ENCODE peak calls at places on chromosome 12, in eight cellular contexts. R is spleen, X is neural progenitor cell, L is left lung, C is IMR-90, I is uterus, F is stomach, V is endothelial cell of umbilical vein. W is an unnamed sample. For H3K4me1, the result is how much of the 10 kb centered on the place peaks cover.

GRCh38 chr12:96093543-96094196 is 58.3 kb upstream of the LTA4H start:
- DNase-seq in F (no peak), I (no peak), C (no peak), L (no peak), R (no peak), X (no peak), V (no peak), W (no peak)

GRCh38 chr12:105724651-105725050 is 394.2 kb downstream of the C12orf75 start:
- DNase-seq in F (no peak), C (no peak), X (no peak), L (no peak), V (no peak), I (no peak), R (no peak), W (no peak)

GRCh38 chr12:6069452-6070093 is 54.9 kb downstream of the VWF start:
- DNase-seq in L (no peak), X (no peak), R (no peak), F (no peak), V (no peak), C (peak), I (no peak), W (no peak)

GRCh38 chr12:31835276-31835882 is 106.6 kb upstream of the AMN1 start:
- DNase-seq in V (peak), I (no peak), C (no peak), X (no peak), F (no peak), R (no peak), L (no peak), W (no peak)

GRCh38 chr12:62868820-62869219 is 66.1 kb downstream of the PPM1H start:
- DNase-seq in L (no peak), I (no peak), F (no peak), V (no peak), R (no peak), C (no peak), X (no peak), W (no peak)

GRCh38 chr12:92927436-92928116 is 1.5 kb downstream of the EEA1 start:
- DNase-seq in L (no peak), F (no peak), R (no peak), V (peak), X (peak), C (peak), I (no peak), W (peak)

GRCh38 chr12:92186038-92186470 is 40.4 kb upstream of the BTG1 start:
- DNase-seq in V (no peak), I (no peak), X (no peak), R (no peak), L (no peak), F (no peak), C (no peak), W (no peak)

GRCh38 chr12:48002773-48003218 is 1.5 kb downstream of the COL2A1 start:
- DNase-seq in V (peak), R (no peak), F (peak), I (no peak), L (no peak), X (peak), C (peak), W (peak)

GRCh38 chr12:86134571-86134970 is 121.6 kb downstream of the MGAT4C start:
- DNase-seq in C (peak), L (no peak), R (no peak), X (no peak), I (no peak), V (no peak), F (no peak), W (peak)

GRCh38 chr12:77120156-77120555 is 54.8 kb upstream of the E2F7 start:
- DNase-seq in V (peak), X (no peak), I (no peak), F (no peak), C (peak), L (no peak), R (no peak), W (peak)

DNA sequence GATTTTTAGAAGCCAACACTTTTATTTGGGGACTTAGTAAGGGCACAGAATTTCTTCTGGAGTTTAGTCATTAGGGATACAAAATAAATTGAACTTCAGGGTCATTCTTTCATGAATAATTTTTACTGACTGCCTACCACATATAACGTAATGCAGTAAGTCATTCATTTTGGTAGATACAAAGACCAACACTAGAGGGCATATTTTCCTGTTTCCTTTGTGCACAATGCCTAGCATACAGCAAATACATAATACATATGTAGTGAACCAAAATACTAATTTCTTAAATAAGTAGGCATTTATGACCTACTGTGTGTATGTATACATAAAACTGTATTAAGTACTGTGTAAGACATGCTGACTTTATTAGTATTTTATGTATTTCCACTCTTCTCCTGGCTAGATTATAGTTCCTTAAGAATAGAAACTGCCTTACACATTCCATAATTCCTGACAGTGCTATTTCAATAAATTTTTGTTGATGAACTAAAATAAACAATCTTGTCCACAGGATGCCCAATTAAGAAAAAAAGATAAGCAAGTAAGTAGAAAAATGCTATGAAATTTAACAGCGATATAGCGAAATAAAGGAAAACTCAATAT is 47.9 kb downstream of the PPP1R12A start:
- DNase-seq in F (no peak), V (peak), X (peak), I (no peak), C (peak), R (no peak), L (no peak), W (peak)
- TF ChIP-seq CTCF in F (no peak), V (peak), X (peak), I (peak), C (peak), R (no peak), L (peak), W (peak)

GRCh38 chr12:54368016-54368708 is 3.9 kb upstream of the GPR84 start:
- DNase-seq in L (no peak), F (no peak), C (no peak), I (no peak), R (no peak), V (no peak), X (no peak), W (no peak)
- H3K27ac ChIP-seq in L (peak), F (no peak), C (peak), I (peak), R (no peak), V (no peak), X (no peak), W (no peak)

GRCh38 chr12:46472893-46473633 is 100.5 kb upstream of the SLC38A2 start:
- DNase-seq in I (no peak), C (peak), V (peak), F (no peak), L (no peak), X (no peak), R (no peak), W (peak)
- H3K4me1 ChIP-seq in I (under half), C (under half), V (half or more), F (under half), L (under half), X (under half), R (under half), W (under half)

GRCh38 chr12:101172316-101172715 is 37.7 kb downstream of the SLC5A8 start:
- DNase-seq in I (no peak), F (no peak), L (no peak), V (no peak), X (peak), C (peak), R (no peak), W (no peak)
- TF ChIP-seq CTCF in I (no peak), F (no peak), L (no peak), V (no peak), X (peak), C (no peak), R (no peak), W (peak)